ENCODE peak calls at places on chromosomes 1 and 21, in four cellular contexts. U is adipocyte, Y is lung, H is thyroid gland. X is an unnamed sample.

GRCh38 chr21:17799414-17800164 is 19.6 kb downstream of the C21orf91 start:
- DNase-seq in U (no peak), Y (no peak), H (no peak), X (no peak)

GRCh38 chr1:45767035-45767434 is 16.6 kb upstream of the IPP start:
- DNase-seq in U (peak; percentile 57), Y (no peak), H (no peak), X (no peak)

GRCh38 chr1:8307628-8308027 is 10.3 kb upstream of the SLC45A1 start:
- DNase-seq in U (no peak), Y (no peak), H (no peak), X (no peak)

GRCh38 chr1:119542492-119542946 is 35.5 kb downstream of the HSD3B1 start:
- DNase-seq in U (no peak), Y (no peak), H (no peak), X (peak; percentile 23)

GRCh38 chr1:119874186-119874585 is 22.1 kb downstream of the ADAM30 start:
- DNase-seq in U (no peak), Y (no peak), H (no peak), X (no peak)

GRCh38 chr1:25615172-25615541 is 1.4 kb upstream of the MAN1C1 start:
- DNase-seq in U (no peak), Y (no peak), H (no peak), X (no peak)

GRCh38 chr1:74584185-74584584 is 71.8 kb upstream of the LRRC53 start:
- DNase-seq in U (peak; percentile 18), Y (no peak), H (no peak), X (no peak)

GRCh38 chr1:216144661-216145450 is 278.4 kb downstream of the USH2A start:
- DNase-seq in U (no peak), Y (no peak), H (no peak), X (no peak)

GRCh38 chr1:151069103-151069486 is 1.5 kb upstream of the GABPB2 start:
- DNase-seq in U (no peak), Y (no peak), H (no peak), X (no peak)

GRCh38 chr1:164589961-164590507 is 31.1 kb downstream of the PBX1 start:
- DNase-seq in U (no peak), Y (no peak), H (peak; percentile 62), X (no peak)

GRCh38 chr1:23809751-23810171 is 9.2 kb upstream of the GALE start:
- DNase-seq in U (peak; percentile 64), Y (peak; percentile 78), H (peak; percentile 62), X (peak; percentile 67)

GRCh38 chr1:203152158-203153034 is 23.2 kb downstream of the MYBPH start:
- DNase-seq in U (peak; percentile 29), Y (no peak), H (peak; percentile 56), X (peak; percentile 55)

GRCh38 chr1:150484861-150485260 is 2.4 kb upstream of the TARS2 start:
- DNase-seq in U (peak; percentile 45), Y (no peak), H (no peak), X (peak; percentile 16)

GRCh38 chr1:112234710-112235109 is 161.3 kb upstream of the CTTNBP2NL start:
- DNase-seq in U (no peak), Y (no peak), H (no peak), X (no peak)

GRCh38 chr1:151147132-151147503 is 687 bp upstream of the SEMA6C start:
- DNase-seq in U (peak; percentile 51), Y (no peak), H (no peak), X (no peak)

GRCh38 chr1:61496501-61496900 is 228.4 kb downstream of the TM2D1 start:
- DNase-seq in U (peak; percentile 84), Y (no peak), H (no peak), X (no peak)

GRCh38 chr1:209689484-209689883 is 14.3 kb downstream of the G0S2 start:
- DNase-seq in U (no peak), Y (no peak), H (peak; percentile 41), X (no peak)

GRCh38 chr1:26084844-26085243 is 17.4 kb upstream of the TRIM63 start:
- DNase-seq in U (no peak), Y (no peak), H (no peak), X (no peak)

GRCh38 chr21:41977034-41977950 is 23.5 kb upstream of the C2CD2 start:
- DNase-seq in U (no peak), Y (no peak), H (no peak), X (no peak)

GRCh38 chr1:6185151-6185550 is 5.0 kb upstream of the CHD5 start:
- DNase-seq in U (peak; percentile 90), Y (no peak), H (no peak), X (no peak)

GRCh38 chr1:44047131-44047530 is 15.9 kb upstream of the SLC6A9 start:
- DNase-seq in U (no peak), Y (no peak), H (no peak), X (no peak)

GRCh38 chr21:21622460-21623234 is 624.4 kb downstream of the NCAM2 start:
- DNase-seq in U (no peak), Y (no peak), H (no peak), X (no peak)

GRCh38 chr1:89965203-89965900 is 29.6 kb upstream of the ZNF326 start:
- DNase-seq in U (no peak), Y (no peak), H (no peak), X (no peak)

GRCh38 chr1:21935891-21936365 is 1.2 kb downstream of the HSPG2 start:
- DNase-seq in U (no peak), Y (no peak), H (peak; percentile 39), X (no peak)

GRCh38 chr1:21932127-21932526 is 5.0 kb downstream of the HSPG2 start:
- DNase-seq in U (peak; percentile 80), Y (no peak), H (no peak), X (peak; percentile 66)

GRCh38 chr1:21935393-21935804 is 1.7 kb downstream of the HSPG2 start:
- DNase-seq in U (peak; percentile 68), Y (no peak), H (no peak), X (no peak)

GRCh38 chr1:21931171-21932093 is 5.7 kb downstream of the HSPG2 start:
- DNase-seq in U (peak; percentile 93), Y (peak; percentile 82), H (peak; percentile 77), X (peak; percentile 98)

DNA sequence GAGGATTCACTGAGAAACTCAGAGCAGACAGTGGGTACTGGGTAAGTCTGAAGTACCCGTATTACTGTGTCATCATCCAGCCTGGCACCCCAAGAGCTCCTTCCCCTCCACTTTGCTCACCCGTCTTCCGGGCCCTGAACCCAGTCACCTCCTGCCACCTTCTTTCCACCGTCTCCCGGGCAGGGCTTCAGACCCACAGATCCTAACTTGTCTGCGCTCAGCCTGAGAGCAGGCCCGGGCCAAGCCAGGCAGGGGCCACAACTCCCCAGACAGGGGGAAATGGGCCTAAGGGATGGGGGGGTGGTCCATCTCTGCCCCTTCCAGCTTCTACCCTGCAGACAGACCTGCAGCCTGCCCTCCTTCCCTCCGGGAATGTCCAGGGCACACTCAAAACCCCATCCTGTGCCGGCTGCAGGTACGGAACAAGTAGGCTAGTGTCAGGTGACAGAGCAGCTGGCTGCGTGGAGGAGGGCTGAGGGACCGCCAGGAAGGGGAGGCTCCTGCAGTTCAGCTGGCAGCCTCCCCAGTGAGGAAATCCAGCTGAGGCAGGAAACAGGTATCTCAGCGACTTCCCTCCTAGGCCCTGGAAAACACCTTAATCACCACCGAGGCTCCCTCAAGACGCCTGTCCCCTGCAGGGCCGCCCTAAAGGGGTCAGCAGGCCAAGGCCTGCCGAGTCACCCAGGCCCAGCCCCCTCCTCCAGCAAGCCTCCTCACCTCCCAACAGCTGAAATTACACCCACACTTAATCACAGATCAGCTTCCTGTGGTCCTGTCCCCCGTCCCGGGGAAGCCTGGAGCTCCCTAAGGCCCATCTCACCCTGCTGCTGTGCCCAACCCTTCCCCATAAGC is 3.5 kb downstream of the HSPG2 start:
- DNase-seq in U (no peak), Y (peak; percentile 81), H (peak; percentile 94), X (peak; percentile 33)
- H3K4me3 ChIP-seq in U (peak overlapping the region; percentile 90), Y (peak overlapping the region; percentile 4), H (no peak overlapping the region), X (no peak overlapping the region)

DNA sequence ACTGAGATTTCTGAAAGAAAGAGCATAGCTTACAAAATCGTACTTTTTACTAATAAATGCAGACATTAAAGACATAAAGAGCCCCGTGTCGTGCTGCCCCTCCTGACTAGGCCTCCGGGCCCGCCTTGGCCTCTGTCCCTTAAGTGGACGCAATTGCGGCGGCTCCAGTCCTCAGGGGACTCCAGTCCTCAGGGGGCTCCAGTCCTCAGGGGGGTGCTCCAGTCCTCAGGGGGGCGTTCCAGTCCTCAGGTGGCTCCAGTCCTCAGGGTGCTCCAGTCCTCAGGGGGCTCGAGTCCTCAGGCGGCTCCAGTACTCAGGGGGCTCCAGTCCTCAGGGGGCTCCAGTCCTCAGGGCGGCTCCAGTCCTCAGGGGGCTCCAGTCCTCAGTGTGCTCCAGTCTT is 10.6 kb upstream of the OR2M2 start:
- DNase-seq in U (no peak), Y (no peak), H (no peak), X (no peak)
- H3K9me3 ChIP-seq in U (no peaks in the 10 kb centered on the region), Y (no peaks in the 10 kb centered on the region), H (no peaks in the 10 kb centered on the region), X (no peaks in the 10 kb centered on the region)

GRCh38 chr1:227766015-227766634 is 30.9 kb downstream of the SNAP47 start:
- DNase-seq in U (no peak), Y (no peak), H (peak; percentile 22), X (peak; percentile 45)

GRCh38 chr1:227768640-227769039 is 33.4 kb downstream of the SNAP47 start:
- DNase-seq in U (no peak), Y (no peak), H (no peak), X (no peak)

GRCh38 chr1:227766653-227767277 is 31.5 kb downstream of the SNAP47 start:
- DNase-seq in U (no peak), Y (no peak), H (no peak), X (no peak)

GRCh38 chr1:227769047-227769446 is 33.8 kb downstream of the SNAP47 start:
- DNase-seq in U (no peak), Y (no peak), H (no peak), X (no peak)

DNA sequence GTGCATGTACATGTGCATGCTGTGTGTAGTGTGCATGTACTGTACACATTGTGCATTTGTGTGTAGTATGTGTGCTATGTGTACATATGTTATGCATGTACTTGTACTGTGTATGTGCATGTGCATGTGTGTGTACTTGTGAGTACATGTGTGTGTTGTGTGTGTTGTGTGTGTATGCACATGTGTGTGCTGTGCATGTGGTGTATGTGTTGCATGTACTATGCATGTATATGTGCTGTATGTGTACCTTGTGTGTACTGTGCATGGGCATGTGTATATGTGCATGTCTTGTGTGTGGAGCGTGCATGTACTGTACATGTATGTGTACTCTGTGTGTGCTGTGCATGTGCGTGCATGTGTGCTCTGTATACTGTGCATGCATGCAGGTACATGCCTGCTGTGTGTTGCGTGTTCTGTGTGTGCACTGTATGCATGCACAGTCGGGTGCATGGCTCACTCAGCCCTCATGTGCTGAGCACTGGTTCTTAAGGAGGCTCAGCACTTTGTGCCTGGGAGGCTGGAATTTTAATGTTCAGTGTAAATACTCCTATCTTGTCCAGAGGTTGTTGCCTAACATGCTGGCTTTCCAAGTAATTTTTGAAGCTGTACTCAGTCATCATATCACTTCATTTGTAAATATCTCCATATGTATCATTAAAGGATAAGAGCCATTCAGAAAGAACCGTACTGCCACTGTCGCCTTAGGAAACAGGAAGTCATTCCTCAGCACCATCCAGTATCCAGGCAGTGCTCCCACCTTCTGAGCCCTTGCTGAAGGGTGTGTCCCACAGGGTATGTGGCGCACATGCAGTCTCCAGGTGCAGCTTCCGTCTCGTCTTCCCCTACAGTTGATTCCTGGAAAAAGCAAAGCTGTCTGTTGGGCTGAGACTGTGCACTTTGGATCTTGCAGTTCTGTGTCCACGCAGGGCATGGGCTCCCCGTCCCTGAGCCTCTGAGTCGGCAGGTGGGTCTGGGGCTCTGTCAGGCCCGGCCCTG is 32.5 kb downstream of the SNAP47 start:
- DNase-seq in U (no peak), Y (no peak), H (no peak), X (no peak)
- H3K4me3 ChIP-seq in U (no peak overlapping the region), Y (no peak overlapping the region), H (no peak overlapping the region), X (no peak overlapping the region)

DNA sequence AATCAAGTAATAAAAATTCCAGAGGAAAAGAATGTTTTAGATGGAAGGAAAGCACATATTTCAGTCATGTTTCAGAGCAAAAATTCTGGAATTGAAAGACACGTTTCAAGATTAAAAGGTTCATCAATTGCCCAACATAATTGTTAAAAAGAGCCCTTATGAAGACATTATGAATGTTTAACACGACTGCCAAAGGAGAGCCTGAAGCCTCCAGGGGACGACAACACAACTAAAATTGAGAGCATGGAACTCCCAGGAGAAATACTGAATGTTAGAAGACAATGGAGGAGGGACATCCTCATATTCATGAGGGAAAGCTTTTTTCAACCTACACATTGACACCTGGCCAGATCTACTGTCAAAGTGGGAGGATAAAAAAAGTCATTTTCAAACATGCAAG is 16.0 kb downstream of the OR2T11 start:
- DNase-seq in U (peak; percentile 67), Y (peak; percentile 57), H (peak; percentile 74), X (peak; percentile 62)
- H3K9me3 ChIP-seq in U (no peaks in the 10 kb centered on the region), Y (no peaks in the 10 kb centered on the region), H (no peaks in the 10 kb centered on the region), X (no peaks in the 10 kb centered on the region)